ENCODE peak calls at places on chromosomes 2 and 18, in five cellular contexts. T is T-helper 9 cell; H is hippocampal formation; L is activated CD4-positive, alpha-beta T cell treated with anti-CD3 and anti-CD28 coated beads for 24 hours; Y is activated CD4-positive, CD25-positive, alpha-beta regulatory T cell treated with anti-CD3 and anti-CD28 coated beads, Interleukin-2, amount 50 U/mL, for 16 hours. J is an unnamed sample.

GRCh38 chr2:150698016-150698661 is 210.7 kb upstream of the RND3 start:
- DNase-seq in T (no peak), H (no peak), L (no peak), Y (no peak), J (no peak)

GRCh38 chr2:157261199-157261782 is 3.8 kb downstream of the GALNT5 start:
- DNase-seq in T (no peak), H (no peak), L (peak), Y (peak), J (peak)

GRCh38 chr2:84302513-84303412 is 156.3 kb downstream of the SUCLG1 start:
- DNase-seq in T (peak), H (peak), L (peak), Y (no peak), J (peak)

GRCh38 chr2:158573739-158574138 is 117.0 kb downstream of the PKP4 start:
- DNase-seq in T (no peak), H (no peak), L (no peak), Y (no peak), J (no peak)

GRCh38 chr18:61998957-61999356 is 106.2 kb upstream of the RNF152 start:
- DNase-seq in T (no peak), H (no peak), L (no peak), Y (no peak), J (no peak)

GRCh38 chr2:105175231-105175630 is 66.3 kb upstream of the GPR45 start:
- DNase-seq in T (no peak), H (no peak), L (no peak), Y (no peak), J (no peak)

GRCh38 chr2:233700028-233700635 is 7.4 kb downstream of the UGT1A6 start:
- DNase-seq in T (no peak), H (no peak), L (no peak), Y (no peak), J (no peak)

GRCh38 chr2:27356056-27356381 is 545 bp downstream of the GTF3C2 start:
- DNase-seq in T (no peak), H (no peak), L (no peak), Y (no peak), J (peak)

GRCh38 chr2:236501026-236501425 is 68.6 kb upstream of the ACKR3 start:
- DNase-seq in T (no peak), H (no peak), L (no peak), Y (no peak), J (no peak)

GRCh38 chr2:127324635-127325034 is 30.7 kb upstream of the ERCC3 start:
- DNase-seq in T (no peak), H (no peak), L (no peak), Y (no peak), J (no peak)

GRCh38 chr2:112812318-112813042 is 24.1 kb downstream of the IL1B start:
- DNase-seq in T (no peak), H (no peak), L (no peak), Y (no peak), J (no peak)

GRCh38 chr2:197707316-197708213 is 2.4 kb downstream of the MARS2 start:
- DNase-seq in T (no peak), H (no peak), L (no peak), Y (no peak), J (no peak)

GRCh38 chr18:38445485-38446145 is 880.0 kb upstream of the CELF4 start:
- DNase-seq in T (no peak), H (no peak), L (no peak), Y (no peak), J (no peak)

GRCh38 chr2:26583381-26583911 is 57.7 kb downstream of the CIB4 start:
- DNase-seq in T (no peak), H (no peak), L (no peak), Y (no peak), J (no peak)

GRCh38 chr2:160051374-160051800 is 11.0 kb downstream of the PLA2R1 start:
- DNase-seq in T (no peak), H (no peak), L (no peak), Y (no peak), J (no peak)

GRCh38 chr18:49250819-49251388 is 209.5 kb downstream of the DYM start:
- DNase-seq in T (no peak), H (no peak), L (no peak), Y (no peak), J (no peak)

GRCh38 chr18:30889582-30890301 is 152.8 kb downstream of the DSC3 start:
- DNase-seq in T (no peak), H (peak), L (no peak), Y (no peak), J (no peak)

GRCh38 chr18:24613887-24614286 is 153.4 kb downstream of the HRH4 start:
- DNase-seq in T (no peak), H (no peak), L (no peak), Y (no peak), J (no peak)

GRCh38 chr18:37567994-37568359 is 2.4 kb upstream of the CELF4 start:
- DNase-seq in T (no peak), H (no peak), L (no peak), Y (no peak), J (no peak)

GRCh38 chr2:53235836-53236582 is 531.6 kb upstream of the CHAC2 start:
- DNase-seq in T (no peak), H (no peak), L (no peak), Y (no peak), J (no peak)

GRCh38 chr18:11154369-11154982 is 5.1 kb upstream of the PIEZO2 start:
- DNase-seq in T (no peak), H (no peak), L (no peak), Y (no peak), J (no peak)

GRCh38 chr2:36663314-36663713 is 33.2 kb upstream of the VIT start:
- DNase-seq in T (no peak), H (no peak), L (no peak), Y (no peak), J (no peak)

GRCh38 chr2:216039918-216040317 is 26.6 kb upstream of the MREG start:
- DNase-seq in T (no peak), H (no peak), L (no peak), Y (no peak), J (no peak)

GRCh38 chr18:70371908-70372307 is 83.1 kb downstream of the SOCS6 start:
- DNase-seq in T (no peak), H (no peak), L (no peak), Y (no peak), J (no peak)

GRCh38 chr2:55113976-55114564 is 63.8 kb upstream of the RTN4 start:
- DNase-seq in T (no peak), H (no peak), L (no peak), Y (no peak), J (no peak)

GRCh38 chr2:173982918-173983317 is 17.7 kb upstream of the SP3 start:
- DNase-seq in T (no peak), H (peak), L (no peak), Y (no peak), J (no peak)

GRCh38 chr18:78713064-78713463 is 266.6 kb upstream of the SALL3 start:
- DNase-seq in T (no peak), H (no peak), L (no peak), Y (no peak), J (no peak)

GRCh38 chr2:54106631-54107454 is 8.6 kb upstream of the ACYP2 start:
- DNase-seq in T (peak), H (peak), L (peak), Y (no peak), J (no peak)

GRCh38 chr2:83055338-83056010 is 1403.6 kb downstream of the SUCLG1 start:
- DNase-seq in T (no peak), H (no peak), L (no peak), Y (no peak), J (no peak)

GRCh38 chr2:239487272-239487671 is 86.5 kb upstream of the HDAC4 start:
- DNase-seq in T (no peak), H (no peak), L (no peak), Y (no peak), J (no peak)

GRCh38 chr2:30147715-30148611 is 1.2 kb downstream of the YPEL5 start:
- DNase-seq in T (peak), H (peak), L (peak), Y (peak), J (peak)

GRCh38 chr2:70561893-70562292 is 8.3 kb upstream of the TGFA start:
- DNase-seq in T (no peak), H (no peak), L (no peak), Y (no peak), J (no peak)

GRCh38 chr2:48419884-48420511 is 110.0 kb upstream of the STON1 start:
- DNase-seq in T (no peak), H (peak), L (no peak), Y (no peak), J (no peak)

GRCh38 chr2:234395801-234396478 is 100.9 kb downstream of the ARL4C start:
- DNase-seq in T (no peak), H (no peak), L (no peak), Y (no peak), J (no peak)

GRCh38 chr18:5237723-5238370 is 40.8 kb upstream of the AKAIN1 start:
- DNase-seq in T (peak), H (peak), L (peak), Y (peak), J (peak)

GRCh38 chr2:215619022-215619958 is 183.4 kb upstream of the FN1 start:
- DNase-seq in T (no peak), H (no peak), L (no peak), Y (no peak), J (no peak)

GRCh38 chr2:211144974-211145373 is 588.6 kb downstream of the CPS1 start:
- DNase-seq in T (no peak), H (no peak), L (no peak), Y (no peak), J (no peak)

J was measured in stimulated activated CD8-positive, alpha-beta memory T cell treated with anti-CD3 and anti-CD28 coated beads, Interleukin-15, amount 100 ng/mL, for 48 hours.